ENCODE peak calls at places on chromosomes 1 and 21, in five cellular contexts. One of them, this sample, is unnamed.

GRCh38 chr1:42006093-42006492 is 87.4 kb upstream of the HIVEP3 start:
- DNase-seq in fibroblast of lung: no peak
- DNase-seq in kidney epithelial cell: no peak
- DNase-seq in fibroblast of villous mesenchyme: no peak
- DNase-seq in astrocyte: no peak
- DNase-seq in this sample: no peak

GRCh38 chr1:195604287-195604686 is 1004.0 kb downstream of the KCNT2 start:
- DNase-seq in fibroblast of lung: peak
- DNase-seq in kidney epithelial cell: peak
- DNase-seq in fibroblast of villous mesenchyme: no peak
- DNase-seq in astrocyte: peak
- DNase-seq in this sample: peak

GRCh38 chr1:240720891-240721450 is 109.0 kb upstream of the GREM2 start:
- DNase-seq in fibroblast of lung: no peak
- DNase-seq in kidney epithelial cell: no peak
- DNase-seq in fibroblast of villous mesenchyme: no peak
- DNase-seq in astrocyte: no peak
- DNase-seq in this sample: peak

GRCh38 chr1:200311256-200311655 is 98.6 kb downstream of the ZNF281 start:
- DNase-seq in fibroblast of lung: no peak
- DNase-seq in kidney epithelial cell: no peak
- DNase-seq in fibroblast of villous mesenchyme: no peak
- DNase-seq in astrocyte: no peak
- DNase-seq in this sample: peak

GRCh38 chr1:240946926-240947325 is 335.0 kb upstream of the GREM2 start:
- DNase-seq in fibroblast of lung: peak
- DNase-seq in kidney epithelial cell: no peak
- DNase-seq in fibroblast of villous mesenchyme: peak
- DNase-seq in astrocyte: peak
- DNase-seq in this sample: peak

GRCh38 chr21:45281411-45282282 is 6.0 kb downstream of the POFUT2 start:
- DNase-seq in fibroblast of lung: no peak
- DNase-seq in kidney epithelial cell: no peak
- DNase-seq in fibroblast of villous mesenchyme: no peak
- DNase-seq in astrocyte: no peak
- DNase-seq in this sample: no peak

GRCh38 chr1:53278294-53278693 is 40.0 kb upstream of the MAGOH start:
- DNase-seq in fibroblast of lung: peak
- DNase-seq in kidney epithelial cell: no peak
- DNase-seq in fibroblast of villous mesenchyme: no peak
- DNase-seq in astrocyte: no peak
- DNase-seq in this sample: no peak

GRCh38 chr1:32464716-32465540 is at the start of gene ZBTB8B:
- DNase-seq in fibroblast of lung: peak
- DNase-seq in kidney epithelial cell: peak
- DNase-seq in fibroblast of villous mesenchyme: peak
- DNase-seq in astrocyte: peak
- DNase-seq in this sample: peak

DNA sequence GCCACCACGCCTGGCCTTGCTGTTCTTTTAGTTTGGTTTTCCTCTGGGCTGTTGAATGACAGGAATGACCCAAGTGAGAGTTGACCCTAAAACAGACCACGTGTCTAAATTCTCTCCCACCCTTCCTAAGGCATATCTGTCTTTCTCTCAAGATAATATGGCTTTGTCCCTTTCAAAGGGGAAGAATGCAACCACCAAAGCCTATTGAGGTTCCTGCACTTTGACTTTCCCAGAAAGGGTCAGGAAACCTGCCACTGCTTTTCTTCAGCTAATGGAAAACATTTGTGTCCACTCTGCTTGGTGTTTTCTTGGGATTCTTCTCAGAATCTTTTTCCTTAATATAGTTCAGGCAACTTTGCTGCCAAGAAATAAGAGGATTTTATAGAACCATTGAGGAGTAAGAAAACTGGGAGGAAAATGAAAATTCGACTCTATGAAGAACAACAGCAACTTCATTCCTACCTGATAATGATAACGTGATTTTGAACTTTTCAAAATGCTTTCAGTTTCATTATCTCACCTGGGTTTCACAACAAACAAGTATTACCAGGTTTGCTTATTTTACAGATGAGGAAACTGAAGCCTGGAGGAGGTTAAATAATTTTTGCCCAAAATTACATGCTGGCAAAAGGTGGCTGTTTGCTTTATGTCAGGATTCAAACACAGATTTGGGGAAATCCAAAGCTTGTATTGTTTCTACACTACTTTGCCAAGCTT is 6.9 kb downstream of the PLPP3 start:
- DNase-seq in fibroblast of lung: no peak
- DNase-seq in kidney epithelial cell: no peak
- DNase-seq in fibroblast of villous mesenchyme: no peak
- DNase-seq in astrocyte: no peak
- DNase-seq in this sample: no peak
- H3K4me3 ChIP-seq in fibroblast of lung: no peak
- H3K4me3 ChIP-seq in kidney epithelial cell: no peak
- H3K4me3 ChIP-seq in fibroblast of villous mesenchyme: no peak
- H3K4me3 ChIP-seq in astrocyte: no peak
- H3K4me3 ChIP-seq in this sample: no peak

DNA sequence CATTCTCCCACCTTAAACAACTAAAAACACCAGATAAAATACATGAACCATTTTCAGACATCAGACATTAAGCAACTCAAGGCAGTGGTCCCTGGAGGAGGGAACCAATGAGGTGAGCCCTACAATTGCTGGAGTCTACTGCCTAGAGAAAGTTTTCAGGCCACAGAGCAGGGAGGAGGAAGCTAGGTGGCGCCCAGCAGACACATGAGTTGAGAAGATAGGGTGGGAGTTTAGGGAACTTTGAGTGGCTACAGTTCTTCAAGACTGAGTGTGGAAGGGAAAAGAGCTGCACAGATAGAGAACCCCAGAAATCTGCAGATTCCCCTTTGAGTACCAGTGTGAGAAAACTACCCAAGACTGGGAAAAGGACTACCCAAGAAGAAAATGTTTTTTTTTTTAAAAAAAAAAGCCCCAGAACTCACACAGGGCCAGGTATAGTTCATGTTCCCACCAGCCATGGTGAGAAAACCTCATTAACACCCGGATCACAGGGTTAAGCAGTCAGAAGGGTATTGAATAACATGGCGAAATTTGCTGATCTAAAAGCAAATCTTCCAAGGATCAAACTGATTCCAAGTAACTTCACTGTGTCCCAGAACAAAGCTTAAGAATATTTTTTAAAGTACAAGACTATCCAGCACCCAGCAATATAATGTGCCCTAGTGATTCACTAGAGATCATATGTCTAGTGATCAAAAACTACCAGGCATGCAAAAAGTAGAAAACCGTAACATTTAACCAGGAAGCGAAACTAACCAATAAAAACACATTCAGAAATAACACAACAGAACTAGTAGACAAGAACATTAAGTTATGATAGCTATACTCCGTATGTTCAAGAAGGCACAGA is 12.0 kb downstream of the ALDH9A1 start:
- DNase-seq in fibroblast of lung: no peak
- DNase-seq in kidney epithelial cell: no peak
- DNase-seq in fibroblast of villous mesenchyme: peak
- DNase-seq in astrocyte: no peak
- DNase-seq in this sample: no peak
- TF ChIP-seq CTCF in fibroblast of lung: no peak
- TF ChIP-seq CTCF in kidney epithelial cell: peak
- TF ChIP-seq CTCF in fibroblast of villous mesenchyme: peak
- TF ChIP-seq CTCF in astrocyte: no peak
- TF ChIP-seq CTCF in this sample: peak

GRCh38 chr21:18443686-18444085 is 40.1 kb upstream of the TMPRSS15 start:
- DNase-seq in fibroblast of lung: no peak
- DNase-seq in kidney epithelial cell: no peak
- DNase-seq in fibroblast of villous mesenchyme: no peak
- DNase-seq in astrocyte: no peak
- DNase-seq in this sample: no peak

GRCh38 chr21:18443085-18443484 is 39.5 kb upstream of the TMPRSS15 start:
- DNase-seq in fibroblast of lung: no peak
- DNase-seq in kidney epithelial cell: no peak
- DNase-seq in fibroblast of villous mesenchyme: no peak
- DNase-seq in astrocyte: no peak
- DNase-seq in this sample: no peak
- H3K4me3 ChIP-seq in fibroblast of lung: no peak
- H3K4me3 ChIP-seq in kidney epithelial cell: no peak
- H3K4me3 ChIP-seq in fibroblast of villous mesenchyme: no peak
- H3K4me3 ChIP-seq in astrocyte: no peak
- H3K4me3 ChIP-seq in this sample: no peak

DNA sequence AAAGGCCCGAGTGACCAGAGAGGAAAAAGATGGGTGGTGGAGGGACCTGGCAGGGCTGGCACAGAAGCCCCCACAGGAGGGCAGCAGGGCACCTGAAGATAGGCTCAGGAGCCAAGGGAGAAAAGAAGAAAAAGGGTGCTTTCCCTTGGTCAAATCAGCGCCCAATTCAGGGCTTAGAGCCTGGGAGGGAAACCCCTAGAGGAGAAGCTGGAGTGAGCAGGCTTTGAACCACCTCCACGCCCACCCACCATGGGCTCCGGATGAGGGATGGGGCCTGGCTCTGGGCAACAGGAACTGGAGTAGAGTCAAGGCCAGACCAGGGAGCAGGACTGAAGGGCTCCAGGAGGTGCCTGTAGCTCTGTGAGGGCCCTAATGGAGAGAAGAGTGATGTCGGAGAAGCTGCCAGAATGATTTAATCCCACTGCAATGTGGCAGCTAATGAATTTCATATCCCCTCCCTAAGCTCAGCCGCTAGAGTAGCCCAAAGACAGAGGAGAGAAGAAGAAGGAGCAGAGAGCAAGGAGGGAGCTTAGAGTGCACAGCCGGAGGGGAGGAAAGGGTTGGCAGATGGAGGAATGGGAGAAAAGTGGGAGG is 12.0 kb upstream of the PRELP start:
- DNase-seq in fibroblast of lung: peak
- DNase-seq in kidney epithelial cell: no peak
- DNase-seq in fibroblast of villous mesenchyme: no peak
- DNase-seq in astrocyte: peak
- DNase-seq in this sample: peak
- TF ChIP-seq CTCF in fibroblast of lung: peak
- TF ChIP-seq CTCF in kidney epithelial cell: no peak
- TF ChIP-seq CTCF in fibroblast of villous mesenchyme: no peak
- TF ChIP-seq CTCF in astrocyte: peak
- TF ChIP-seq CTCF in this sample: peak

DNA sequence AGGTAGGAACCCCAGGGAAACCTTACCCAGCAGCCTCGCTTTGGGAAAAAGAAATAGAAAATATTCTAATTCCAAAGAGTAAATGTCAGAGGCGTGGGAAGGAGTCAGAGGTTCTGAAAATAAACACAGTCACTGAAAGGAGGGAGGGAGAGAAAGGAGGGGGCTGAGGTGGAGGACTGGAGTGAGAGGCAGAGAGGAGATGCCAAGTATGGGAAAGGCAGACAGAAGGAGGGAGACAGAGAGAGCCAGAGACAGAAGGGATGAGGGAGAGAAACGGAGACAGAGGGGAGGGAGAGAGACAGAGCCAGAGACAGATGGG is 525.8 kb downstream of the MATN1 start:
- DNase-seq in fibroblast of lung: peak
- DNase-seq in kidney epithelial cell: no peak
- DNase-seq in fibroblast of villous mesenchyme: peak
- DNase-seq in astrocyte: peak
- DNase-seq in this sample: peak
- H3K4me3 ChIP-seq in fibroblast of lung: no peak
- H3K4me3 ChIP-seq in kidney epithelial cell: no peak
- H3K4me3 ChIP-seq in fibroblast of villous mesenchyme: no peak
- H3K4me3 ChIP-seq in astrocyte: no peak
- H3K4me3 ChIP-seq in this sample: no peak

GRCh38 chr1:205122489-205122882 is 708 bp upstream of the RBBP5 start:
- DNase-seq in fibroblast of lung: no peak
- DNase-seq in kidney epithelial cell: no peak
- DNase-seq in fibroblast of villous mesenchyme: no peak
- DNase-seq in astrocyte: no peak
- DNase-seq in this sample: no peak
- TF ChIP-seq CTCF in fibroblast of lung: no peak
- TF ChIP-seq CTCF in kidney epithelial cell: no peak
- TF ChIP-seq CTCF in fibroblast of villous mesenchyme: no peak
- TF ChIP-seq CTCF in astrocyte: no peak
- TF ChIP-seq CTCF in this sample: no peak

GRCh38 chr1:178543291-178543609 is 30.3 kb downstream of the TEX35 start:
- DNase-seq in fibroblast of lung: no peak
- DNase-seq in kidney epithelial cell: no peak
- DNase-seq in fibroblast of villous mesenchyme: no peak
- DNase-seq in astrocyte: peak
- DNase-seq in this sample: no peak
- H3K4me3 ChIP-seq in fibroblast of lung: peak
- H3K4me3 ChIP-seq in kidney epithelial cell: peak
- H3K4me3 ChIP-seq in fibroblast of villous mesenchyme: peak
- H3K4me3 ChIP-seq in astrocyte: peak
- H3K4me3 ChIP-seq in this sample: peak

DNA sequence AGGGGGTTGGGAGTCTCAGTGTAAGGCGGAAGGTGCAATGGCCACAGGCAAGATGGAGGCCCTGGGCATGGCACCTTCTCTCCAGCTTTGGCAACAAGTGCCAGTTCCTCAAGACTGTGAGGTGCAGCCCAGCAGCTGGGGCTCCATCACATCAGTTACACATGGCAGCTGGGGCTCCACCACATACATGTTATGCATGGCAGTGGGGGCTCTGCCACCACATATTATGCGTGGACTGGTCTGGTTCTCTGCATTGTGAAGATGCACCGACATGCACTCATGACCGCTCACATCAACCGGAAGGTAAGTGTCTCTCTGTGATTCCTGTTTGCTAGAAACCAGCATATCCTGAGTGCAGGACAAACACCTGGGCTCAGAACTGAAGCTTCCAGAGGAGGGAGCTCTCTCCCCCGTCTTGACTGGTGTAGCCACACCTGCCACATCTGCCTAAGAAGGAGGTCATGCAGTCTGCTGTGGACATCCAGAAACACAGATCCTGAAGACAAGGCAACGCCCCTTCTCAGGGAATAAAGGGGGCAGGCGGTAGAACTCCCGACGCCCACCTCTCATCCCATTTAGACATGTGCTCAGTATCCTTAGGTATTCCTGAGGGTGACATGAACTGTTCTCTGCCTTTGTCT is 104.1 kb upstream of the TMPRSS2 start:
- DNase-seq in fibroblast of lung: no peak
- DNase-seq in kidney epithelial cell: no peak
- DNase-seq in fibroblast of villous mesenchyme: no peak
- DNase-seq in astrocyte: peak
- DNase-seq in this sample: peak
- TF ChIP-seq CTCF in fibroblast of lung: no peak
- TF ChIP-seq CTCF in kidney epithelial cell: peak
- TF ChIP-seq CTCF in fibroblast of villous mesenchyme: no peak
- TF ChIP-seq CTCF in astrocyte: no peak
- TF ChIP-seq CTCF in this sample: peak

DNA sequence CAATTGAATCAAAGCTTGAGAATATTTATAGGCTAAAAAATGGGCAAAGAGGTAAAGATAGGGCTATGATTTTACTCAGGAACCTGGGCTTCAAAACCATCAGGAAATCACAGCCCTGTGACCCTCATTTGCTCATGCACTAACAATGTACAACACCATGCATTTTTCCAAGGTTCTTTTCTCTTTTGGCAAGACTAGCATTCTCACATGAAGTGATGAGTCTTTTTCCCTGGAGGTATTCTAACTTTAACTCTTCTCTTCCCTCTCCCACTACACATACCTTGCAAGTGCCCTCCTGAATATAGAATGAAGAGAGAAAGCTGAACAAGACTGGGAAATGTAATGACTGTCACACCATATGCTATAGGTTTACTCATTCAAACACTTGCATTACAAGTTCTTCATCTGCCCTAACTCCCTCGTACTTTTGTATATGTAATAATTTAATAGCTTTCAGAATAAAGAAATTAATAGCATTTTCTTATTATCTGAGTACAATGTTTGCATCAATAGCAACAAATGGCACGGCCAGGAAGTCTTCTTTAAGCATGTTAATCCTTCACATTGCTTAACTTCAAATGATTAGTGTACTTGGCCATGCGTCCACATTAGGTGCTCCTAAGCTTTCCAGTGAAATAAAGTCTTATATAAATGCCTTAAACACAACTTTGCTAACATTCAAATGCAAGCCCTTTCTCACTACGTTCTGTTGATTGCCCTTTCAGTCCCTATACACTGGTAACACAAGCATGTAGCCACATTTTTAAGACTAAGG is 1.8 kb downstream of the NIBAN1 start:
- DNase-seq in fibroblast of lung: peak
- DNase-seq in kidney epithelial cell: no peak
- DNase-seq in fibroblast of villous mesenchyme: peak
- DNase-seq in astrocyte: peak
- DNase-seq in this sample: peak
- H3K4me3 ChIP-seq in fibroblast of lung: peak
- H3K4me3 ChIP-seq in kidney epithelial cell: peak
- H3K4me3 ChIP-seq in fibroblast of villous mesenchyme: peak
- H3K4me3 ChIP-seq in astrocyte: peak
- H3K4me3 ChIP-seq in this sample: peak